ENCODE peak calls at places on chromosomes 4 and X, in six cellular contexts. Q, A, O, K, Y and C are unnamed samples.

GRCh38 chr4:100450449-100450848 is 67.4 kb downstream of the EMCN start:
- DNase-seq in Q (peak; percentile 18), A (peak; percentile 11), O (peak; percentile 37), K (no peak), Y (peak; percentile 65), C (no peak)

GRCh38 chrX:150854856-150855255 is 43.6 kb downstream of the CD99L2 start:
- DNase-seq in Q (no peak), A (no peak), O (no peak), K (peak; percentile 83), Y (no peak), C (no peak)

GRCh38 chr4:70613893-70614572 is 14.5 kb upstream of the ENAM start:
- DNase-seq in Q (no peak), A (peak; percentile 17), O (no peak), K (no peak), Y (no peak), C (no peak)

GRCh38 chr4:148026022-148026421 is 294.1 kb downstream of the ARHGAP10 start:
- DNase-seq in Q (peak; percentile 96), A (peak; percentile 48), O (no peak), K (no peak), Y (peak; percentile 84), C (no peak)

GRCh38 chr4:6633091-6633906 is 7.2 kb upstream of the MRFAP1 start:
- DNase-seq in Q (no peak), A (peak; percentile 18), O (no peak), K (no peak), Y (no peak), C (no peak)

GRCh38 chr4:7322166-7322991 is 112.4 kb downstream of the PSAPL1 start:
- DNase-seq in Q (no peak), A (no peak), O (no peak), K (no peak), Y (no peak), C (no peak)

GRCh38 chr4:181854142-181854541 is 389.1 kb upstream of the TENM3 start:
- DNase-seq in Q (peak; percentile 16), A (peak; percentile 16), O (no peak), K (no peak), Y (no peak), C (no peak)

GRCh38 chr4:56240554-56241190 is 146.6 kb downstream of the AASDH start:
- DNase-seq in Q (peak; percentile 85), A (no peak), O (no peak), K (no peak), Y (no peak), C (peak; percentile 37)

GRCh38 chrX:27997641-27998040 is 16.4 kb upstream of the DCAF8L1 start:
- DNase-seq in Q (no peak), A (no peak), O (no peak), K (no peak), Y (no peak), C (no peak)

GRCh38 chr4:3816983-3817382 is 50.8 kb downstream of the ADRA2C start:
- DNase-seq in Q (no peak), A (no peak), O (no peak), K (no peak), Y (no peak), C (no peak)

GRCh38 chr4:152696764-152697250 is 17.0 kb upstream of the TMEM154 start:
- DNase-seq in Q (peak; percentile 95), A (no peak), O (no peak), K (no peak), Y (peak; percentile 81), C (no peak)

GRCh38 chrX:44767308-44767707 is 76.5 kb upstream of the DUSP21 start:
- DNase-seq in Q (no peak), A (no peak), O (no peak), K (no peak), Y (no peak), C (no peak)

GRCh38 chr4:106149026-106149425 is 167.0 kb downstream of the TBCK start:
- DNase-seq in Q (peak; percentile 27), A (no peak), O (no peak), K (no peak), Y (no peak), C (no peak)

GRCh38 chr4:53790286-53790685 is 199.0 kb upstream of the LNX1 start:
- DNase-seq in Q (no peak), A (no peak), O (no peak), K (no peak), Y (no peak), C (no peak)

GRCh38 chrX:16484338-16484737 is 165.6 kb upstream of the S100G start:
- DNase-seq in Q (peak; percentile 95), A (peak; percentile 85), O (peak; percentile 99), K (no peak), Y (peak; percentile 95), C (no peak)

GRCh38 chr4:138647433-138647832 is 368.1 kb upstream of the NOCT start:
- DNase-seq in Q (no peak), A (no peak), O (no peak), K (no peak), Y (no peak), C (no peak)

GRCh38 chr4:141543176-141543575 is 93.2 kb upstream of the IL15 start:
- DNase-seq in Q (no peak), A (no peak), O (no peak), K (no peak), Y (no peak), C (no peak)